ENCODE peak calls at places on chromosomes 11 and 22, in four cellular contexts. A is neuronal stem cell, G is IMR-90, F is trophoblast cell. P is an unnamed sample.

GRCh38 chr11:42329930-42330555 is 870.6 kb upstream of the LRRC4C start:
- DNase-seq in A (no peak), G (no peak), F (no peak), P (no peak)

GRCh38 chr11:16512163-16512562 is 155.8 kb upstream of the SOX6 start:
- DNase-seq in A (no peak), G (peak), F (no peak), P (peak)

GRCh38 chr22:46145896-46146295 is 4.4 kb upstream of the PPARA start:
- DNase-seq in A (no peak), G (no peak), F (no peak), P (no peak)

GRCh38 chr11:134597452-134597851 is 185.4 kb upstream of the B3GAT1 start:
- DNase-seq in A (no peak), G (no peak), F (no peak), P (no peak)

GRCh38 chr11:47328449-47329390 is 23.8 kb downstream of the MYBPC3 start:
- DNase-seq in A (no peak), G (no peak), F (no peak), P (no peak)

GRCh38 chr11:45847908-45848316 is 637 bp downstream of the CRY2 start:
- DNase-seq in A (peak), G (peak), F (peak), P (peak)

GRCh38 chr22:45034156-45034555 is 24.4 kb upstream of the PHF21B start:
- DNase-seq in A (no peak), G (no peak), F (no peak), P (no peak)

GRCh38 chr22:46089426-46090041 is 60.8 kb upstream of the PPARA start:
- DNase-seq in A (no peak), G (no peak), F (no peak), P (no peak)

GRCh38 chr22:42376721-42377177 is 55.5 kb downstream of the NFAM1 start:
- DNase-seq in A (peak), G (peak), F (peak), P (peak)

GRCh38 chr11:112128483-112129121 is 35.3 kb downstream of the IL18 start:
- DNase-seq in A (no peak), G (peak), F (peak), P (peak)

GRCh38 chr11:131982154-131982553 is 611.7 kb downstream of the NTM start:
- DNase-seq in A (peak), G (no peak), F (no peak), P (no peak)
- H3K18ac ChIP-seq in A (no peak), G (no peak), F (no peak), P (peak)

DNA sequence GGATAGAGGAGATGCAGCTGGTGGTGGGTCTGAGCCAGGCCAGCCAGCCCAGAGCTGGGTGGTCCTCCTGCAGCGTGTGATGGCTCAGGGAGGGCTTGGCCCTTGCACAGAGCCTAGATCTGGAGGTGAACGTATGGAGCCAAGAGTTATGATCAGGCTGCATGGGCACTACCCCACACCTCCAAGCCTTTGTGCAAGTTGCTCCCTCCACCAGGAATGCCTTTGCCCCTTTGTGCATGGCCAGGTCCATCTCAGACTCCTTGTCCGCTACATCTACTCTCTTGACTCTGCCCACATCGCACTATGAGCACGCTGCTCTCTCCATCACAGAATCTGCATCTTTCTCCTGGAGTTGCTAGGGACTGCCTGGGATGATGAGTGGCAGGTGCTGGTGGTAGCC is 895.7 kb downstream of the TBC1D22A start:
- DNase-seq in A (no peak), G (no peak), F (no peak), P (no peak)
- H2BK5ac ChIP-seq in A (no peak), G (no peak), F (no peak), P (no peak)

DNA sequence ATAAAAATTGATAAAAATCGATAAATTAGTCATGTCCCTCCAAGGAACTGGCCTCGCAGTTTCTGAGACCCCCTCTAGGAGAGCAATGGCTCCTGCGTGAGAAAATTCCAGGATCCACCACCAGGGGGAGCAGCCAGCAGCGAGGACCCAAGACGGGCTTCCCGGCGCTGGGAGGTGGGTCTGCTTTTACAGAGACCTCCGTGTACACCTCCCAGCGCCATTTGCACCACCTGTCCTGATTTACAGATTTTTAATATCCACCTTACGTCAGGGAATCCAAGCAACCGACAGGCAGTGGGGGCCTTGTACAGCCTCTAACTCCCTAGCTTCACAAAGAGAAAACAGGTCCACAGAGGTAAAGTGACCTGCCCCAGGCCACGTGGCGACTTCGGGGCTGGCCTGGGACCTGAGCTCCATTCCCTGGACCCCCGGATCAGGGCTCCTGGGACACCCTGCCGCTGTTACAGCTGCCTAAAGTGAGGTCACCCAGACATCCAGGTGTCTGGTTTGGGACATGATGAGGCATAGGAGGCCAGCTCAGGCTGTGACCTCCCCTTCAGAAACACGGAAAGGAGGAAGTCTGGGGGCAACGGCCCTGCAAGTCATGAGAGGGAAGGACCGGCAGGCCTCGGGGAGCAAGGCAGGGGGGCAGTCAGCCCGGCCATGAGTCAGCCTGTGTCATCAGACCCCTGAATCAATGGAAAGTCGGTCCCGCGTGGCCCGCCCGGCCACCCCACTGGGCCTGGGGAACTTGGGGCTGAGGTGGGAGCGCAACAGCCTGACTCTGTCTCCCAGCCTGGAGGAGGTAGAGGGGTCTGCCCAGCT is 3.5 kb downstream of the OSM start:
- DNase-seq in A (peak), G (peak), F (peak), P (peak)
- H3K14ac ChIP-seq in A (peak), G (peak), F (no peak), P (peak)

GRCh38 chr22:32880061-32880460 is 78.6 kb downstream of the TIMP3 start:
- DNase-seq in A (no peak), G (peak), F (no peak), P (peak)
- H3K18ac ChIP-seq in A (no peak), G (no peak), F (no peak), P (peak)